ENCODE peak calls at places on chromosomes 5 and 9, in four cellular contexts. F, C, Y and D are unnamed samples.

GRCh38 chr5:111530298-111530740 is 18.0 kb upstream of the STARD4 start:
- DNase-seq in F (peak), C (no peak), Y (peak), D (no peak)

GRCh38 chr9:127583605-127584053 is 28.4 kb upstream of the STXBP1 start:
- DNase-seq in F (no peak), C (no peak), Y (no peak), D (no peak)

GRCh38 chr9:13354733-13355132 is 75.2 kb upstream of the MPDZ start:
- DNase-seq in F (no peak), C (peak), Y (no peak), D (no peak)

GRCh38 chr5:108344103-108344822 is 37.6 kb downstream of the FBXL17 start:
- DNase-seq in F (no peak), C (no peak), Y (no peak), D (no peak)

GRCh38 chr9:138048184-138048583 is 170.6 kb downstream of the CACNA1B start:
- DNase-seq in F (no peak), C (no peak), Y (no peak), D (no peak)

GRCh38 chr9:91047993-91048607 is 246.5 kb downstream of the SYK start:
- DNase-seq in F (no peak), C (no peak), Y (no peak), D (no peak)

GRCh38 chr5:105956456-105957177 is 1714.1 kb downstream of the EFNA5 start:
- DNase-seq in F (no peak), C (no peak), Y (peak), D (no peak)

GRCh38 chr9:114037249-114037648 is 40.9 kb downstream of the AMBP start:
- DNase-seq in F (no peak), C (no peak), Y (no peak), D (no peak)

GRCh38 chr9:137032893-137033292 is 1.0 kb upstream of the FUT7 start:
- DNase-seq in F (no peak), C (no peak), Y (no peak), D (no peak)

GRCh38 chr9:125683486-125683885 is 23.5 kb downstream of the MAPKAP1 start:
- DNase-seq in F (no peak), C (no peak), Y (no peak), D (no peak)

GRCh38 chr5:95910521-95910920 is 51.1 kb downstream of the ELL2 start:
- DNase-seq in F (no peak), C (no peak), Y (no peak), D (no peak)

GRCh38 chr9:113152699-113153098 is 1.9 kb downstream of the SLC31A2 start:
- DNase-seq in F (no peak), C (no peak), Y (no peak), D (no peak)

GRCh38 chr9:76662476-76663281 is 101.6 kb upstream of the PCA3 start:
- DNase-seq in F (no peak), C (peak), Y (peak), D (no peak)

GRCh38 chr9:21381752-21382339 is 3.4 kb downstream of the IFNA2 start:
- DNase-seq in F (peak), C (no peak), Y (no peak), D (no peak)

GRCh38 chr5:74061292-74061691 is 435.3 kb downstream of the ARHGEF28 start:
- DNase-seq in F (no peak), C (no peak), Y (no peak), D (no peak)

GRCh38 chr5:126676195-126676624 is 75.5 kb downstream of the PHAX start:
- DNase-seq in F (peak), C (peak), Y (peak), D (no peak)

GRCh38 chr5:5025774-5026406 is 114.2 kb upstream of the ADAMTS16 start:
- DNase-seq in F (no peak), C (peak), Y (no peak), D (peak)

GRCh38 chr5:159849437-159850191 is 66.7 kb upstream of the ADRA1B start:
- DNase-seq in F (no peak), C (no peak), Y (no peak), D (no peak)

GRCh38 chr9:81132318-81132717 is 557.0 kb downstream of the TLE1 start:
- DNase-seq in F (no peak), C (no peak), Y (no peak), D (no peak)

GRCh38 chr5:153067869-153068268 is 422.6 kb upstream of the GRIA1 start:
- DNase-seq in F (no peak), C (no peak), Y (no peak), D (no peak)

GRCh38 chr9:27950382-27950781 is 377.1 kb upstream of the C9orf72 start:
- DNase-seq in F (no peak), C (no peak), Y (no peak), D (no peak)

GRCh38 chr9:93204470-93205043 is 20.6 kb downstream of the WNK2 start:
- DNase-seq in F (no peak), C (no peak), Y (no peak), D (no peak)

GRCh38 chr5:139383275-139383992 is at the start of gene SLC23A1:
- DNase-seq in F (no peak), C (no peak), Y (peak), D (no peak)

GRCh38 chr5:172312286-172312685 is 28.7 kb upstream of the UBTD2 start:
- DNase-seq in F (no peak), C (no peak), Y (no peak), D (no peak)

GRCh38 chr5:131640043-131640856 is 5.2 kb upstream of the RAPGEF6 start:
- DNase-seq in F (peak), C (no peak), Y (no peak), D (no peak)

GRCh38 chr5:44536650-44537260 is 147.5 kb upstream of the FGF10 start:
- DNase-seq in F (no peak), C (peak), Y (peak), D (no peak)

GRCh38 chr9:120668399-120668798 is 45.9 kb downstream of the MEGF9 start:
- DNase-seq in F (no peak), C (peak), Y (peak), D (no peak)

GRCh38 chr5:159928122-159928960 is 12.1 kb downstream of the ADRA1B start:
- DNase-seq in F (no peak), C (no peak), Y (no peak), D (no peak)

GRCh38 chr5:140157032-140157781 is 17.8 kb upstream of the CYSTM1 start:
- DNase-seq in F (peak), C (peak), Y (peak), D (peak)

GRCh38 chr5:155402927-155403645 is 389.5 kb downstream of the KIF4B start:
- DNase-seq in F (no peak), C (no peak), Y (peak), D (peak)

GRCh38 chr9:110536802-110537201 is 42.7 kb downstream of the SVEP1 start:
- DNase-seq in F (no peak), C (no peak), Y (no peak), D (no peak)